ENCODE peak calls at places on chromosomes 6 and 20, in four cellular contexts. H, K, X and F are unnamed samples.

GRCh38 chr20:50475879-50476292 is 34.3 kb upstream of the PTPN1 start:
- DNase-seq in H (peak; percentile 83), K (peak; percentile 70), X (no peak), F (no peak)

GRCh38 chr20:34516874-34517542 is 786 bp downstream of the DYNLRB1 start:
- DNase-seq in H (no peak), K (no peak), X (no peak), F (peak; percentile 39)

GRCh38 chr6:103284835-103285234 is 1574.9 kb downstream of the HACE1 start:
- DNase-seq in H (no peak), K (no peak), X (no peak), F (no peak)

GRCh38 chr20:18276821-18277220 is 11.5 kb upstream of the ZNF133 start:
- DNase-seq in H (peak; percentile 75), K (peak; percentile 20), X (no peak), F (peak; percentile 78)

GRCh38 chr20:63828124-63828523 is 2.9 kb downstream of the ZBTB46 start:
- DNase-seq in H (no peak), K (no peak), X (no peak), F (no peak)

GRCh38 chr6:52522655-52523054 is 54.2 kb downstream of the TRAM2 start:
- DNase-seq in H (no peak), K (no peak), X (no peak), F (no peak)

GRCh38 chr6:14664616-14665315 is 547.2 kb downstream of the CD83 start:
- DNase-seq in H (no peak), K (no peak), X (no peak), F (no peak)

GRCh38 chr20:49983848-49984408 is 1.1 kb downstream of the SNAI1 start:
- DNase-seq in H (no peak), K (peak; percentile 51), X (no peak), F (no peak)

GRCh38 chr20:38210741-38211140 is 45.7 kb upstream of the TGM2 start:
- DNase-seq in H (no peak), K (peak; percentile 55), X (no peak), F (no peak)

GRCh38 chr20:46642265-46642942 is 8.9 kb downstream of the SLC13A3 start:
- DNase-seq in H (no peak), K (no peak), X (no peak), F (no peak)

GRCh38 chr6:7725849-7726415 is at the start of gene BMP6:
- DNase-seq in H (peak; percentile 67), K (peak; percentile 98), X (no peak), F (peak; percentile 94)

GRCh38 chr20:51549474-51549873 is 7.0 kb upstream of the NFATC2 start:
- DNase-seq in H (no peak), K (no peak), X (no peak), F (no peak)

GRCh38 chr20:41457173-41457857 is 90.7 kb upstream of the EMILIN3 start:
- DNase-seq in H (no peak), K (no peak), X (no peak), F (no peak)

GRCh38 chr6:138105880-138106664 is 1.1 kb downstream of the PERP start:
- DNase-seq in H (peak; percentile 63), K (no peak), X (no peak), F (peak; percentile 53)

GRCh38 chr6:21199246-21199645 is 394.3 kb upstream of the SOX4 start:
- DNase-seq in H (no peak), K (no peak), X (no peak), F (no peak)

GRCh38 chr6:118017301-118017854 is 110.3 kb downstream of the SLC35F1 start:
- DNase-seq in H (no peak), K (no peak), X (no peak), F (no peak)

GRCh38 chr20:22402990-22403859 is 181.1 kb downstream of the FOXA2 start:
- DNase-seq in H (peak; percentile 64), K (no peak), X (no peak), F (no peak)

GRCh38 chr6:6927437-6928361 is 180.1 kb upstream of the RREB1 start:
- DNase-seq in H (no peak), K (peak; percentile 86), X (no peak), F (no peak)

GRCh38 chr20:47318027-47318595 is 38.4 kb downstream of the ZMYND8 start:
- DNase-seq in H (peak; percentile 94), K (no peak), X (no peak), F (no peak)

GRCh38 chr6:165186041-165186440 is 123.4 kb downstream of the C6orf118 start:
- DNase-seq in H (no peak), K (no peak), X (no peak), F (no peak)

GRCh38 chr20:63080811-63081210 is 74.0 kb upstream of the BHLHE23 start:
- DNase-seq in H (no peak), K (no peak), X (no peak), F (no peak)

GRCh38 chr6:169271158-169271936 is 17.7 kb upstream of the THBS2 start:
- DNase-seq in H (no peak), K (no peak), X (no peak), F (no peak)

GRCh38 chr20:1803216-1804128 is 91.7 kb upstream of the SIRPA start:
- DNase-seq in H (no peak), K (no peak), X (no peak), F (no peak)

GRCh38 chr6:168045141-168045691 is 33.8 kb downstream of the FRMD1 start:
- DNase-seq in H (peak; percentile 34), K (no peak), X (no peak), F (no peak)

GRCh38 chr6:52574709-52575489 is 2.0 kb downstream of the TRAM2 start:
- DNase-seq in H (no peak), K (peak; percentile 52), X (peak; percentile 36), F (no peak)

GRCh38 chr6:127641905-127642304 is 64.9 kb downstream of the C6orf58 start:
- DNase-seq in H (peak; percentile 26), K (no peak), X (no peak), F (peak; percentile 67)

GRCh38 chr6:35415065-35415880 is 36.9 kb upstream of the FANCE start:
- DNase-seq in H (peak; percentile 99), K (peak; percentile 78), X (no peak), F (peak; percentile 63)
- TF ChIP-seq FOXK2 in H (peak; percentile 95), K (no peak), X (no peak), F (no peak)

GRCh38 chr6:44734886-44735630 is 347.6 kb downstream of the CDC5L start:
- DNase-seq in H (no peak), K (no peak), X (peak; percentile 27), F (no peak)
- TF ChIP-seq FOXK2 in H (no peak), K (no peak), X (no peak), F (no peak)

GRCh38 chr20:53934421-53935352 is 135.7 kb downstream of the BCAS1 start:
- DNase-seq in H (no peak), K (peak; percentile 65), X (no peak), F (no peak)

GRCh38 chr20:53937330-53937729 is 133.1 kb downstream of the BCAS1 start:
- DNase-seq in H (no peak), K (no peak), X (no peak), F (no peak)

GRCh38 chr20:53933232-53933846 is 137.1 kb downstream of the BCAS1 start:
- DNase-seq in H (no peak), K (no peak), X (no peak), F (no peak)

GRCh38 chr20:53937929-53938367 is 132.4 kb downstream of the BCAS1 start:
- DNase-seq in H (peak; percentile 45), K (no peak), X (no peak), F (no peak)

GRCh38 chr20:53935353-53936084 is 134.9 kb downstream of the BCAS1 start:
- DNase-seq in H (no peak), K (peak; percentile 30), X (no peak), F (no peak)
- TF ChIP-seq FOXK2 in H (no peak), K (no peak), X (no peak), F (no peak)

GRCh38 chr6:75154973-75155372 is 50.9 kb downstream of the COL12A1 start:
- DNase-seq in H (no peak), K (no peak), X (no peak), F (no peak)

GRCh38 chr6:75157336-75157735 is 48.5 kb downstream of the COL12A1 start:
- DNase-seq in H (no peak), K (no peak), X (no peak), F (no peak)

GRCh38 chr6:75156186-75156878 is 49.5 kb downstream of the COL12A1 start:
- DNase-seq in H (no peak), K (no peak), X (no peak), F (no peak)

GRCh38 chr6:75155586-75155985 is 50.3 kb downstream of the COL12A1 start:
- DNase-seq in H (no peak), K (no peak), X (no peak), F (no peak)

DNA sequence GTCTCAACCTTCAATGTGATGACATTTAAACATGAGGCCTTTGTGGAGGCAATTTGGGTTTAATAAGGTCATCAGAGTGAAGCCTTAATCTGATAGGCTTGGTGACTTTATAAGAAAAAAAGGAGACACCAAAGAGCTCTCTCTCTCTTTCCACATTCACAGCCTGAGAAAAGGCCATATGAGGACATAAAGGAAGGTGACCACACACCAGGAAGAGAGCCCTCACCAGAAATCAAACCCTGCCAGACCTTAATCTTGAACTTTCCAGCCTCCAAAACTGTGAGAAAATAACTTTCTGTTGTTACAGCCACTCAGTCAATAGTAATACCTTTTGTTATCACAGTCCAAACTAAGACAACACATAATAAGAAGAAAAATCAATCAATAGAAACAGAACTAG is 47.7 kb downstream of the COL12A1 start:
- DNase-seq in H (no peak), K (no peak), X (no peak), F (no peak)
- TF ChIP-seq FOXK2 in H (no peak), K (no peak), X (no peak), F (no peak)

GRCh38 chr6:1669996-1670395 is 60.3 kb downstream of the FOXC1 start:
- DNase-seq in H (no peak), K (no peak), X (peak; percentile 33), F (no peak)

GRCh38 chr6:1670711-1671462 is 61.2 kb downstream of the FOXC1 start:
- DNase-seq in H (no peak), K (no peak), X (peak; percentile 31), F (peak; percentile 26)

GRCh38 chr6:1667805-1668175 is 58.1 kb downstream of the FOXC1 start:
- DNase-seq in H (no peak), K (no peak), X (no peak), F (no peak)

GRCh38 chr6:1665214-1665613 is 55.5 kb downstream of the FOXC1 start:
- DNase-seq in H (no peak), K (no peak), X (peak; percentile 62), F (no peak)

DNA sequence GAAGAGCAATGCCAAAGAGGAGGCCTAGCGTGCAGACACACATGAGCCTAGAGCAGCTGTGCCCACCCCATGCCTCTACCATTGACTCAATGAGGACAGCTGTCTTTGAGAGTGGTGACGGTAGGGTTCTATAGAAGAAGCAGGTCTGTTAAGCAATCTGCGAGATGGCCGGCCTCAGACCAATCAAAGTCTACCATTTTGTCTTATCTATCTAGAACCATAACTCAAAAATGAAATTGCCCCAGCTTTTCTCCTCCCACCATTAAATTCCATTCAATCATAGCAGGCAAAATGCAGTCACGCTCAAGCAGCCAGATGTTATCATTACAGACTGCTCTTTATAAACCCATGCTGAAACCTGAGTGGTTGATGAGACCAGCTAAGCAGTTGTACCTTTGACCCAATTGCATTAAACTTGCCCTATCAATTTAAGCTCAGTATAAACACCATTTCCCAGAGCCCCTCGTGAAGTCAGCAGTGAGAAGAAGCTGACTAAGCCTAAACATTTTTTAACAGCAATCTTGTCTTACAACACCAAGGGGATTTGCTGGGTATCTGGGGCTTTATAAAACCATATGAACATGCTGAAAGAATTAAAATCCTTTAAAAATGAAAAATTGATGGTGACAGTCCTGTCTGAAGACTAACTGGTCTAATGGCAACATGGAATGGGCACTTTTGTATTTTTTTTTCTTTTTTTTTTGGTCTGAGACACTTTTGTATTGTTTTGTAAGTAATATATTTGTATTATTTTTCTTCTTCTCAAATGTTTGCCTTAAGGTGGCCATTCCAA is 57.5 kb downstream of the FOXC1 start:
- DNase-seq in H (no peak), K (no peak), X (no peak), F (peak; percentile 76)
- TF ChIP-seq FOXK2 in H (no peak), K (no peak), X (no peak), F (peak; percentile 86)